ENCODE peak calls at places on chromosomes 1 and 21, in seven cellular contexts. N is activated T-cell treated with anti-CD3 and anti-CD28 coated beads, Interleukin-2, amount 50 U/mL, for 48 hours; D is C1 segment of cervical spinal cord; A is endothelial cell of umbilical vein; R is amniotic stem cell; H is fibroblast of lung; F is GM13977. J is an unnamed sample.
A peak's percentile ranks its signal among the peaks of the same experiment; 100 is the strongest.

GRCh38 chr1:77513839-77514763 is 168.4 kb downstream of the ZZZ3 start:
- DNase-seq in N (no peak), D (no peak), A (peak; percentile 88), R (peak; percentile 9), H (peak; percentile 79), F (no peak), J (no peak)

GRCh38 chr1:100708476-100709062 is 11.0 kb upstream of the VCAM1 start:
- DNase-seq in N (no peak), D (no peak), A (peak; percentile 85), R (no peak), H (peak; percentile 65), F (no peak), J (no peak)

GRCh38 chr1:44016875-44017400 is 14.3 kb downstream of the SLC6A9 start:
- DNase-seq in N (no peak), D (no peak), A (no peak), R (no peak), H (no peak), F (no peak), J (no peak)

GRCh38 chr1:40300651-40301050 is 16.4 kb downstream of the COL9A2 start:
- DNase-seq in N (no peak), D (no peak), A (no peak), R (no peak), H (no peak), F (no peak), J (no peak)

GRCh38 chr1:84141177-84142003 is 2.7 kb upstream of the PRKACB start:
- DNase-seq in N (no peak), D (no peak), A (peak; percentile 28), R (peak; percentile 11), H (peak; percentile 62), F (no peak), J (no peak)

GRCh38 chr1:2314803-2315710 is 76.3 kb downstream of the MORN1 start:
- DNase-seq in N (peak; percentile 69), D (no peak), A (peak; percentile 29), R (no peak), H (peak; percentile 56), F (peak; percentile 96), J (peak; percentile 43)

GRCh38 chr1:43101061-43101460 is 71.0 kb downstream of the EBNA1BP2 start:
- DNase-seq in N (no peak), D (no peak), A (no peak), R (no peak), H (no peak), F (no peak), J (no peak)

GRCh38 chr21:39867198-39867650 is at the start of gene PCP4:
- DNase-seq in N (peak; percentile 53), D (peak; percentile 10), A (no peak), R (no peak), H (peak; percentile 9), F (no peak), J (no peak)

GRCh38 chr1:54519709-54520108 is 28.3 kb upstream of the ACOT11 start:
- DNase-seq in N (no peak), D (no peak), A (no peak), R (no peak), H (no peak), F (no peak), J (no peak)

GRCh38 chr1:3068400-3069361 is at the start of gene PRDM16:
- DNase-seq in N (peak; percentile 51), D (no peak), A (no peak), R (peak; percentile 39), H (peak; percentile 41), F (no peak), J (no peak)

GRCh38 chr1:12809933-12810332 is 18.7 kb downstream of the PRAMEF1 start:
- DNase-seq in N (no peak), D (no peak), A (no peak), R (no peak), H (no peak), F (no peak), J (no peak)

GRCh38 chr21:36747815-36748381 is 49.0 kb downstream of the SIM2 start:
- DNase-seq in N (peak; percentile 66), D (peak; percentile 28), A (peak; percentile 35), R (peak; percentile 9), H (no peak), F (peak; percentile 86), J (peak; percentile 39)

GRCh38 chr1:42228938-42229337 is 64.4 kb upstream of the GUCA2A start:
- DNase-seq in N (no peak), D (no peak), A (no peak), R (no peak), H (no peak), F (no peak), J (no peak)